ENCODE peak calls at places on chromosome 7, in eight cellular contexts. U is thoracic aorta; L is A549; S is transverse colon; M is spleen; A is naive thymus-derived CD4-positive, alpha-beta T cell; T is CD4-positive, alpha-beta memory T cell; F is mammary epithelial cell. O is an unnamed sample. For H3K4me1, the result is how much of the 10 kb centered on the place peaks cover.

GRCh38 chr7:26492816-26493215 is 201.2 kb downstream of the SNX10 start:
- DNase-seq in U (no peak), L (no peak), S (peak), M (no peak), A (no peak), T (no peak), F (no peak), O (no peak)

GRCh38 chr7:434891-435486 is 84.7 kb downstream of the PDGFA start:
- DNase-seq in U (no peak), L (no peak), S (peak), M (no peak), A (no peak), T (no peak), F (no peak), O (no peak)

GRCh38 chr7:70298780-70299446 is 700.6 kb downstream of the AUTS2 start:
- DNase-seq in U (no peak), L (no peak), S (no peak), M (no peak), A (no peak), T (no peak), F (peak), O (no peak)

GRCh38 chr7:129774359-129774758 is 162.8 kb downstream of the NRF1 start:
- DNase-seq in U (no peak), L (no peak), S (no peak), M (peak), A (no peak), T (no peak), F (no peak), O (no peak)

GRCh38 chr7:90473819-90474218 is 4.4 kb downstream of the PTTG1IP2 start:
- DNase-seq in U (no peak), L (no peak), S (no peak), M (no peak), A (no peak), T (no peak), F (peak), O (no peak)

GRCh38 chr7:54773472-54774399 is 14.7 kb upstream of the SEC61G start:
- DNase-seq in U (peak), L (peak), S (peak), M (peak), A (peak), T (peak), F (peak), O (peak)

GRCh38 chr7:122949186-122949585 is 46.3 kb downstream of the TAS2R16 start:
- DNase-seq in U (no peak), L (no peak), S (no peak), M (no peak), A (no peak), T (no peak), F (no peak), O (no peak)

GRCh38 chr7:30974605-30975256 is 11.0 kb downstream of the GHRHR start:
- DNase-seq in U (no peak), L (peak), S (peak), M (no peak), A (no peak), T (no peak), F (peak), O (peak)

GRCh38 chr7:2635810-2636701 is 4.3 kb downstream of the TTYH3 start:
- DNase-seq in U (no peak), L (no peak), S (no peak), M (peak), A (no peak), T (no peak), F (no peak), O (no peak)

GRCh38 chr7:6536262-6536770 is 14.9 kb downstream of the GRID2IP start:
- DNase-seq in U (no peak), L (no peak), S (peak), M (no peak), A (no peak), T (no peak), F (no peak), O (no peak)

GRCh38 chr7:6531492-6532279 is 19.6 kb downstream of the GRID2IP start:
- DNase-seq in U (no peak), L (no peak), S (no peak), M (no peak), A (no peak), T (no peak), F (no peak), O (no peak)

GRCh38 chr7:6533893-6534804 is 17.1 kb downstream of the GRID2IP start:
- DNase-seq in U (no peak), L (no peak), S (peak), M (no peak), A (no peak), T (no peak), F (no peak), O (no peak)

GRCh38 chr7:6532516-6532915 is 18.7 kb downstream of the GRID2IP start:
- DNase-seq in U (no peak), L (no peak), S (no peak), M (no peak), A (no peak), T (no peak), F (no peak), O (no peak)

GRCh38 chr7:6536899-6537298 is 14.4 kb downstream of the GRID2IP start:
- DNase-seq in U (no peak), L (no peak), S (no peak), M (no peak), A (no peak), T (no peak), F (no peak), O (peak)
- H3K4me3 ChIP-seq in U (peak), L (peak), S (peak), M (peak), A (no peak), T (no peak), F (no peak), O (no peak)

GRCh38 chr7:100212631-100213286 is 7.0 kb upstream of the PVRIG start:
- DNase-seq in U (no peak), L (no peak), S (no peak), M (peak), A (no peak), T (no peak), F (no peak), O (no peak)

GRCh38 chr7:100213672-100214071 is 6.1 kb upstream of the PVRIG start:
- DNase-seq in U (no peak), L (no peak), S (no peak), M (peak), A (no peak), T (no peak), F (no peak), O (no peak)

GRCh38 chr7:100210803-100211202 is 8.9 kb upstream of the PVRIG start:
- DNase-seq in U (no peak), L (no peak), S (no peak), M (peak), A (no peak), T (no peak), F (no peak), O (no peak)

GRCh38 chr7:100209493-100209892 is 10.3 kb upstream of the PVRIG start:
- DNase-seq in U (no peak), L (no peak), S (no peak), M (peak), A (no peak), T (no peak), F (no peak), O (no peak)

GRCh38 chr7:100211342-100211780 is 8.4 kb upstream of the PVRIG start:
- DNase-seq in U (no peak), L (no peak), S (no peak), M (peak), A (peak), T (no peak), F (no peak), O (no peak)
- H3K4me1 ChIP-seq in U (under half), L (under half), S (under half), M (under half), A (under half), T (under half), F (under half), O (under half)

DNA sequence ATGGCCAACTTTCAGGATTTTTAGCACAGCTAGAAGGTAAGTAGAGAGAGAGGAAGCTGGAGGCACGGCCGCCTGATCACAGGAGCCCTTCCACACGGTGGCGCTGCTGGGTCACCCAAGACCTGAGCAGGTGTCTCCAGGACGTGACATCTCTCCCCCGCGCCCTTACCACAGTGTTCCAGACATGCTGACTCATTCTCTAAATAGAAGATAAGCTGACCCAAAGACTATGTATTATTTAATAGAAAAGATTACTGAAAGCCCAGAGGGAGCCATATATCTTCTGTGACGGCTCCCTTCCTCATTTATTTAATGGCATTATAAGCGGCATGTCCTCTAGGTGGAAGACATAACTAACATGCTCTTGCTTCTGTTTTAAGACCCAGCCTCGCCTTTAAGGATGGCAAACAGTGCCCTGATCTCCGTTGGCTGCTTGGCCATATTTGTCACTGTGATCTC is 26.0 kb upstream of the MALSU1 start:
- DNase-seq in U (peak), L (peak), S (peak), M (peak), A (peak), T (peak), F (peak), O (peak)
- H3K4me3 ChIP-seq in U (no peak), L (peak), S (peak), M (peak), A (no peak), T (no peak), F (no peak), O (peak)

GRCh38 chr7:4770886-4771285 is 4.5 kb upstream of the AP5Z1 start:
- DNase-seq in U (no peak), L (no peak), S (no peak), M (no peak), A (no peak), T (no peak), F (no peak), O (no peak)

GRCh38 chr7:4774007-4774406 is 1.4 kb upstream of the AP5Z1 start:
- DNase-seq in U (no peak), L (no peak), S (no peak), M (no peak), A (no peak), T (no peak), F (no peak), O (no peak)

GRCh38 chr7:4771737-4772136 is 3.7 kb upstream of the AP5Z1 start:
- DNase-seq in U (no peak), L (no peak), S (no peak), M (no peak), A (no peak), T (no peak), F (no peak), O (no peak)

GRCh38 chr7:4774804-4775280 is 581 bp upstream of the AP5Z1 start:
- DNase-seq in U (no peak), L (no peak), S (no peak), M (peak), A (no peak), T (no peak), F (peak), O (no peak)

DNA sequence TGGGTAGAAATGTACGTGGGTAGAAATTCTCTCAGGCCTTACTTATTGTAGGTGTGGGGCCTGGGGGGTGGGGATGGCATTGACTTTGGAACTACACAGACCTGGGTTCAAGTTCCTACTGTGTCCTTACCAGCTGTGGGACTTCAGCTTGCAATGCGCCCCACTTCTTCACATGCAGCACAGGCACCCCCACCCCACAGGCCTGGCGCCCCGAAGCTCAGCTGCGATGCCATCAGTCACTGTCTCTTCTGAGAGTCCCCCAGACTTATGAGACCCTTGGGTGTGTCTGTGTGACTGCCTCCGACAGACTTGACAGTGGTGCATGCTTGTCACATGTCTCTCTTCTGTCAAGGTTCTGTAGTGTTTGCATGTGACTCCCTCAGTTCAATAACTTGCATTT is 3.1 kb upstream of the AP5Z1 start:
- DNase-seq in U (no peak), L (no peak), S (no peak), M (no peak), A (no peak), T (no peak), F (no peak), O (no peak)
- H3K4me1 ChIP-seq in U (under half), L (under half), S (under half), M (under half), A (under half), T (under half), F (under half), O (under half)

GRCh38 chr7:11847336-11847735 is 15.3 kb upstream of the THSD7A start:
- DNase-seq in U (no peak), L (no peak), S (no peak), M (no peak), A (no peak), T (no peak), F (no peak), O (peak)

GRCh38 chr7:11846311-11846710 is 14.3 kb upstream of the THSD7A start:
- DNase-seq in U (no peak), L (no peak), S (no peak), M (no peak), A (no peak), T (no peak), F (no peak), O (peak)

GRCh38 chr7:11843113-11843765 is 11.2 kb upstream of the THSD7A start:
- DNase-seq in U (no peak), L (no peak), S (no peak), M (no peak), A (no peak), T (no peak), F (no peak), O (no peak)

GRCh38 chr7:11841657-11842056 is 9.7 kb upstream of the THSD7A start:
- DNase-seq in U (no peak), L (no peak), S (no peak), M (no peak), A (no peak), T (no peak), F (no peak), O (no peak)
- H3K4me3 ChIP-seq in U (no peak), L (no peak), S (no peak), M (no peak), A (no peak), T (no peak), F (no peak), O (no peak)

DNA sequence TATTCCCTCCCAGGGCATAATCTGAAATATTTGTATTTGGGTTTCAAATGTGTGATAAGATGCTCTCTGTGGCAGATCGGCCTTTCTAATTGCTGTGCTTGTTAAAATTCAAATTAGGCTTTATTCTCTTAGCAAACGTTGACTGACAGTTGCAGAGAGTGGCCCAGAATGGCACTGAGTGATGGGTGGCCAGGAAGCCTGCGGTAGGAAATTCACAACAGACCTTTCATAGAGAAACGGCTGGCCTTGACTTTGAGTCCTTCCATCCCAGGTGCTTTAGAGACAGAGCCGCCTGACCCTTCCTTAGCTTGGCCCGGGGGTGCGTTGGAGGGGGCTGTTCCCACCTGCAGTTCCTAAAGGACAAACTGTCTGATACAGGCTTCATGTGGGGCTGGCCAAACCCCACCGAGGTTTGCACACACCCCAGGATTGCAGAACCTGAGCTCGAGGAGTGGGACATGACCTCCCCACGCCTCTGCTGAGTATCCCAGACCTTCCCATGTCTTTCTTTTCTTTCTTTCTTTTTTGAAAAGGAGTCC is 152.7 kb downstream of the CUX1 start:
- DNase-seq in U (no peak), L (no peak), S (no peak), M (peak), A (no peak), T (no peak), F (no peak), O (no peak)
- H3K4me1 ChIP-seq in U (under half), L (under half), S (under half), M (under half), A (under half), T (under half), F (under half), O (under half)

GRCh38 chr7:139771001-139771956 is 6.5 kb downstream of the HIPK2 start:
- DNase-seq in U (no peak), L (peak), S (no peak), M (no peak), A (no peak), T (no peak), F (peak), O (no peak)
- H3K4me3 ChIP-seq in U (no peak), L (peak), S (no peak), M (no peak), A (no peak), T (no peak), F (peak), O (no peak)

GRCh38 chr7:108007762-108008161 is 4.8 kb upstream of the LAMB1 start:
- DNase-seq in U (no peak), L (no peak), S (no peak), M (no peak), A (no peak), T (no peak), F (no peak), O (no peak)

GRCh38 chr7:108009873-108010272 is 6.9 kb upstream of the LAMB1 start:
- DNase-seq in U (no peak), L (no peak), S (no peak), M (no peak), A (no peak), T (no peak), F (no peak), O (no peak)

GRCh38 chr7:108004220-108005142 is 1.5 kb upstream of the LAMB1 start:
- DNase-seq in U (no peak), L (peak), S (no peak), M (no peak), A (no peak), T (no peak), F (no peak), O (no peak)

GRCh38 chr7:108008827-108009226 is 5.9 kb upstream of the LAMB1 start:
- DNase-seq in U (no peak), L (no peak), S (no peak), M (no peak), A (no peak), T (no peak), F (no peak), O (no peak)

GRCh38 chr7:108007280-108007679 is 4.3 kb upstream of the LAMB1 start:
- DNase-seq in U (no peak), L (no peak), S (no peak), M (no peak), A (no peak), T (no peak), F (no peak), O (no peak)
- H3K4me1 ChIP-seq in U (under half), L (half or more), S (half or more), M (under half), A (under half), T (under half), F (under half), O (under half)